ENCODE peak calls at places on chromosomes 5 and 9, in six cellular contexts. G, B, N, A, S and X are unnamed samples.
A peak's percentile ranks its signal among the peaks of the same experiment; 100 is the strongest.

GRCh38 chr9:108056805-108057386 is 567.3 kb upstream of the KLF4 start:
- DNase-seq in N (no peak), S (no peak), G (no peak), B (peak; percentile 78), A (no peak), X (peak; percentile 71)

GRCh38 chr9:2493106-2493505 is 128.5 kb upstream of the VLDLR start:
- DNase-seq in B (peak; percentile 80), G (no peak), A (peak; percentile 61), S (no peak), N (no peak), X (peak; percentile 29)

GRCh38 chr5:167442922-167443321 is 848.5 kb upstream of the WWC1 start:
- DNase-seq in G (no peak), B (no peak), N (no peak), A (no peak), S (no peak), X (peak; percentile 49)

GRCh38 chr9:28207657-28208056 is 634.4 kb upstream of the C9orf72 start:
- DNase-seq in B (no peak), G (no peak), N (no peak), S (no peak), A (no peak), X (no peak)

GRCh38 chr5:112594060-112594850 is 143.4 kb upstream of the APC start:
- DNase-seq in B (peak; percentile 14), S (no peak), G (no peak), A (no peak), N (no peak), X (no peak)

GRCh38 chr9:134390947-134391318 is 64.7 kb downstream of the RXRA start:
- DNase-seq in G (no peak), B (no peak), A (no peak), N (no peak), S (no peak), X (no peak)

GRCh38 chr9:131886839-131887238 is 147.0 kb upstream of the RAPGEF1 start:
- DNase-seq in B (peak; percentile 74), S (no peak), A (no peak), N (no peak), G (no peak), X (peak; percentile 4)

GRCh38 chr5:92508271-92508670 is 1072.7 kb downstream of the NR2F1-AS1 start:
- DNase-seq in A (no peak), N (no peak), G (no peak), S (no peak), B (no peak), X (no peak)

GRCh38 chr5:152116926-152117325 is 192.3 kb upstream of the GLRA1 start:
- DNase-seq in S (no peak), B (no peak), G (no peak), N (no peak), A (no peak), X (no peak)

GRCh38 chr5:82355921-82356454 is 77.8 kb upstream of the RPS23 start:
- DNase-seq in S (no peak), A (no peak), G (no peak), B (no peak), N (no peak), X (no peak)

GRCh38 chr5:120463026-120463770 is 902 bp upstream of the PRR16 start:
- DNase-seq in G (no peak), A (no peak), N (no peak), B (no peak), S (no peak), X (no peak)
- H3K4me3 ChIP-seq in G (no peak overlapping the region), A (peak overlapping the region; percentile 80), N (no peak overlapping the region), B (peak overlapping the region; percentile 92), S (no peak overlapping the region), X (peak overlapping the region; percentile 91)

GRCh38 chr5:151058891-151059611 is 21.8 kb downstream of the TNIP1 start:
- DNase-seq in G (no peak), N (peak; percentile 14), B (no peak), S (no peak), A (no peak), X (no peak)
- H3K4me3 ChIP-seq in G (no peak overlapping the region), N (no peak overlapping the region), B (no peak overlapping the region), S (no peak overlapping the region), A (no peak overlapping the region), X (no peak overlapping the region)

DNA sequence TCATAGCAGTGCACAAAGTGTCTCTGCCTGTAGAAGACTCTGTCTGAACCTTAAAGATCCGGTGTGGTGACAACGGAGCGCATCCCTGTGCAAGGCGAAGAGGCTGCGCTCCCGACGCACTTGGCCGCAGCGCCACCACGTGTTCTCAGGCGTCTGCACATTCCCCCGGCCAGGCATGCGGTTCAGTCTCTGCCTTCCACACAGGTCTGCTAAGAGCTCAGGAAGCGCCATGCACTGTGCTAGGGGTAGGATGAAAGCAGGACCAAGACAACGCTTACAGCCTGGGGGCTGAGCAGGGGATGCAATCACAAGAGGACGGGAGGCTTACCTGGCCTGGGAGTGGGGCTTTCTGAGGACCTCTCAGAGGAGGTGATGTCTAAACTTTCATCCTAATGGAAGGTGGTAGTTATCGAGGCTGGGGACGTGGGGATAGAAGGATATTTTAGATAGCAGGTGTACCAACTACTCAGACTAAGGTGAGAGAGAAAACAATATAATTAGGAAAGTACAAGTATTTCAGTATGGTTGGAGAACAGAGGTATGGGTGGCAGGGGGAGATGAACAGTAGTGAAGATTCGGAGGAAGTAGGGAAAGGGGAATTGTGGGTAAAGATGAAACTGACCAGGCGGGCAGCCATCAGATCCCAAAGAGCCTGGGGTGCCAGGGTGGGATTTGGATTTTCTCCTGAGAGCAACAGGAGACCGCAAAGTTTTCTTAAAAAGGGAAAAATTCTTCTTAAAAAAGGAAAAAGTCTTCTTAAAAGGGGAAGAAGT is 13.3 kb downstream of the CAPSL start:
- DNase-seq in G (peak; percentile 67), B (peak; percentile 89), N (peak; percentile 61), S (peak; percentile 92), A (peak; percentile 60), X (peak; percentile 25)
- H3K4me3 ChIP-seq in G (no peak overlapping the region), B (peak overlapping the region; percentile 45), N (no peak overlapping the region), S (peak overlapping the region; percentile 26), A (peak overlapping the region; percentile 15), X (peak overlapping the region; percentile 3)

GRCh38 chr5:142109356-142110045 is 922 bp downstream of the NDFIP1 start:
- DNase-seq in S (no peak), N (peak; percentile 43), G (no peak), B (peak; percentile 62), A (no peak), X (no peak)

GRCh38 chr5:142107729-142108431 is 699 bp upstream of the NDFIP1 start:
- DNase-seq in S (no peak), A (no peak), G (no peak), N (no peak), B (no peak), X (no peak)

GRCh38 chr5:142108432-142109355 is at the start of gene NDFIP1:
- DNase-seq in A (peak; percentile 85), N (peak; percentile 91), S (peak; percentile 93), G (peak; percentile 89), B (peak; percentile 93), X (no peak)

GRCh38 chr5:142110988-142111687 is 2.6 kb downstream of the NDFIP1 start:
- DNase-seq in S (no peak), A (no peak), G (no peak), N (no peak), B (no peak), X (no peak)

GRCh38 chr5:142110046-142110531 is 1.5 kb downstream of the NDFIP1 start:
- DNase-seq in S (no peak), G (no peak), A (no peak), B (peak; percentile 77), N (no peak), X (no peak)
- H3K4me3 ChIP-seq in S (peak overlapping the region; percentile 85), G (peak overlapping the region; percentile 96), A (peak overlapping the region; percentile 83), B (peak overlapping the region; percentile 99), N (peak overlapping the region; percentile 81), X (peak overlapping the region; percentile 65)

GRCh38 chr9:126617740-126618133 is 4.0 kb downstream of the LMX1B start:
- DNase-seq in B (no peak), S (no peak), N (peak; percentile 69), A (no peak), G (no peak), X (no peak)
- H3K4me3 ChIP-seq in B (no peak overlapping the region), S (no peak overlapping the region), N (no peak overlapping the region), A (no peak overlapping the region), G (no peak overlapping the region), X (no peak overlapping the region)

DNA sequence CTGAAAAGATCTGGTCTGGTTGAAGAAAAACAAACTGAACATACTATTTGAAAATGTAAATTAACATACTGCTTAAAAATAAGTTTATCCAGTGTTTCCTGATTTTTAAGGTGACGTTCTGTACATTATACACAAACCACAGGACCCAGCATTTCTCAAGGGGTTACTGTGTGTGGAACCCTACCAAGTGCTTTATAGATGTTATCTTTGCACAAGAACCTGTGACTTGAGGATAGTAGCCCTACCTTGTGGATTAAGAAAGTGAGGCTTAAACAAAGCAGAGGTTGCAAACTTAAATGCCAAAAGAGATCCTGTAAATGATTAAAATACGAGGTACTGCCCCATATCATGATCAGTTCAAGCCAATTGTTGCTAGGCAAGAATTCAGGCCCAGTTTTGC is 4.7 kb downstream of the KLF9 start:
- DNase-seq in S (no peak), G (no peak), B (no peak), N (no peak), A (no peak), X (no peak)
- H3K4me3 ChIP-seq in S (no peak overlapping the region), G (no peak overlapping the region), B (peak overlapping the region; percentile 98), N (no peak overlapping the region), A (peak overlapping the region; percentile 72), X (peak overlapping the region; percentile 94)